ENCODE peak calls at places on chromosomes 12 and 14, in six cellular contexts. M, D, Y, B, L and K are unnamed samples.

GRCh38 chr14:45083622-45083978 is 316 bp upstream of the PRPF39 start:
- DNase-seq in M (no peak), L (no peak), B (no peak), D (no peak), Y (no peak), K (no peak)

GRCh38 chr12:122834229-122834920 is 882 bp upstream of the HIP1R start:
- DNase-seq in M (no peak), L (no peak), B (peak), D (peak), Y (peak), K (peak)

GRCh38 chr12:52362118-52362726 is 5.1 kb downstream of the KRT85 start:
- DNase-seq in D (no peak), Y (no peak), L (no peak), M (no peak), B (no peak), K (peak)

GRCh38 chr12:84397846-84398245 is 514.8 kb downstream of the SLC6A15 start:
- DNase-seq in B (no peak), D (no peak), Y (no peak), M (no peak), L (no peak), K (no peak)

GRCh38 chr12:78963439-78964222 is 99.1 kb downstream of the SYT1 start:
- DNase-seq in M (no peak), L (peak), Y (no peak), D (no peak), B (peak), K (no peak)

GRCh38 chr12:128961308-128961923 is 108.1 kb downstream of the GLT1D1 start:
- DNase-seq in B (no peak), Y (no peak), L (no peak), M (no peak), D (no peak), K (no peak)

GRCh38 chr14:76599556-76599955 is 161.7 kb upstream of the VASH1 start:
- DNase-seq in D (no peak), M (no peak), Y (no peak), L (no peak), B (no peak), K (no peak)

GRCh38 chr14:103867523-103867953 is 20.2 kb upstream of the PPP1R13B start:
- DNase-seq in Y (no peak), D (no peak), M (peak), L (no peak), B (no peak), K (no peak)

GRCh38 chr12:130966443-130967030 is 12.8 kb downstream of the ADGRD1 start:
- DNase-seq in Y (no peak), D (no peak), L (no peak), M (no peak), B (no peak), K (peak)

GRCh38 chr12:13465641-13466040 is 269.1 kb downstream of the EMP1 start:
- DNase-seq in L (no peak), Y (no peak), B (no peak), D (no peak), M (no peak), K (no peak)

GRCh38 chr12:27244680-27245005 is 557 bp downstream of the STK38L start:
- DNase-seq in L (peak), Y (no peak), D (no peak), B (peak), M (no peak), K (no peak)

DNA sequence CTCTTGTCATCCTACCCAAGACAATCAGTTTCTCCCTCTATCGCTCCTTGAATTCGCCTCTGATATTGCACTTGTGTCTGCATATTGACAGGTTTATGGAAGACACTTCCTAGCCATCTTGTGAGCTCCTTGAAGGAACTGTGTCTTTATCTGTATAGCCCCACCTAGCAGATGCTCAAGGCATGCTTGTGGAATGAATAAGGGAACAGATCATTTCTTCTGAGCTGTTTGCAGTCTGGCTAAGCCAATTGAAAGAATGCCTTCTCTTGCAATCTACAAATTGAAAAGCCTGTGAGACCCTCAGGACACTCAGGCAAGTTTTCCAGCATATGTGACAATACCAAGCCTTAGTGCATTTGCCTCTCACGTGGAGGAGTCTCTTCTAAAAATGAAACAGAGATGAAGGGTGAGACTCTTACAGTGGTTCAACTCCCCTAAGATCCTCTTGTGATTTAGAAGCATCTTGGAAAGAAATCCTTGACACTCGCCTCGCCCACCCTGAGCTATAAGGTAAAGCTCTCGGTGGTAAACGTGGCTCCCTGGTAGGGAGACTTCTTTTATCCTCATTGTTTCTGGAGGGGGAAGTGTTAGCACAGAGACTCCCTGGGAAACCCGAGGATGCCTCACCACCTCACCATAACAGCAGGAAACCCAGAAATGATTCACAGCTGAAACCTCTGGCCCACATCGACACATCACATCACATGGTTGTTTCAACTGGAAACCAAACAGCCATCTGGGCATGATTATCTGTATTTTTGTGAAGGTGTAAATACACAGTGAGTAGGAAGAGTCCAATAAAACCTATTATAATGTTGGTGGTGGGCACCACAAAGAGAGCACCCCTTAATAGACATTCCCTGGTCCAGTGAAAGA is 112.3 kb upstream of the BCL2L14 start:
- DNase-seq in Y (no peak), L (no peak), D (no peak), M (no peak), B (peak), K (no peak)
- TF ChIP-seq CTCF in Y (no peak), L (no peak), D (no peak), M (no peak), B (peak), K (no peak)

GRCh38 chr14:72706485-72706884 is 187.4 kb downstream of the DPF3 start:
- DNase-seq in Y (no peak), D (no peak), B (no peak), M (no peak), L (no peak), K (no peak)
- TF ChIP-seq CTCF in Y (no peak), D (no peak), B (no peak), M (no peak), L (no peak), K (no peak)

GRCh38 chr12:25675808-25676207 is 122.7 kb upstream of the LMNTD1 start:
- DNase-seq in M (no peak), D (no peak), L (no peak), B (peak), Y (no peak), K (no peak)

GRCh38 chr12:25681580-25681979 is 128.5 kb upstream of the LMNTD1 start:
- DNase-seq in D (no peak), Y (no peak), L (no peak), M (no peak), B (no peak), K (no peak)

GRCh38 chr12:25682421-25682820 is 129.3 kb upstream of the LMNTD1 start:
- DNase-seq in L (no peak), M (no peak), D (no peak), Y (no peak), B (no peak), K (no peak)

DNA sequence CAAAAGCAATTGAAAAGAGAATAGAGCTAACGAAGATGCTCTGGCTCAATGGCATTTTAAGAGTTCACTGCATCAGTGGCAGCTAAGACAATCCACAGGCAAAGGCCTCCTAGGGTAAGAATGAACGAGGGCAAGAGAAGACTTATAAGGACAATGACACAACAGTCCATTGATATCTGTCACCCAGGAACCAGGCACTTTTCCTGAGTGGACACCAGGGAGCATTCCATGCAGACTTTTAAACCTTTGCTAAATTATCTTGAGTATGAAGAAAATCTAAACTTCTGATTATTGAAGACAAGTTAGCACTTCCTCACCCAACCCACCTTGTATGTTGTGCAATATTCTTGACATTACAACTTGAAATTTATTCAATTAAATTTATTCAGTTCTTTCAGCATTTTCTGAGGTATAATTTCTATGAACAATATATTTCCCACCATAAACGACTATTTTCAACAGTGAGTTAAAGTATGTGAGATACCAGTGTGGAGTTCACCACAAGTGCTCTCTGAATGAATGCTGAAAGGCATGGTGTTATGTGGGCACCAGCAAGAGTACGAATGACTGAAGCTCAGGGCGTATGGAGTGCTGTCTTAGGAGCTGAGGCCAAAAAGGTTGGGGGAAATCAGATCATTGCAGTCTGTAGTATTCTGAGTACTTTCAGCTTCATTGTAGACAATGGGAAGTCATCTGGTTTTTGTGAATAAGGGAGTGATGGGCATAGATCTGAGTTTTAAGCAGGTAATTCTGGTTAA is 124.3 kb upstream of the LMNTD1 start:
- DNase-seq in Y (no peak), L (no peak), M (no peak), D (no peak), B (no peak), K (no peak)
- TF ChIP-seq CTCF in Y (no peak), L (peak), M (no peak), D (no peak), B (no peak), K (no peak)

DNA sequence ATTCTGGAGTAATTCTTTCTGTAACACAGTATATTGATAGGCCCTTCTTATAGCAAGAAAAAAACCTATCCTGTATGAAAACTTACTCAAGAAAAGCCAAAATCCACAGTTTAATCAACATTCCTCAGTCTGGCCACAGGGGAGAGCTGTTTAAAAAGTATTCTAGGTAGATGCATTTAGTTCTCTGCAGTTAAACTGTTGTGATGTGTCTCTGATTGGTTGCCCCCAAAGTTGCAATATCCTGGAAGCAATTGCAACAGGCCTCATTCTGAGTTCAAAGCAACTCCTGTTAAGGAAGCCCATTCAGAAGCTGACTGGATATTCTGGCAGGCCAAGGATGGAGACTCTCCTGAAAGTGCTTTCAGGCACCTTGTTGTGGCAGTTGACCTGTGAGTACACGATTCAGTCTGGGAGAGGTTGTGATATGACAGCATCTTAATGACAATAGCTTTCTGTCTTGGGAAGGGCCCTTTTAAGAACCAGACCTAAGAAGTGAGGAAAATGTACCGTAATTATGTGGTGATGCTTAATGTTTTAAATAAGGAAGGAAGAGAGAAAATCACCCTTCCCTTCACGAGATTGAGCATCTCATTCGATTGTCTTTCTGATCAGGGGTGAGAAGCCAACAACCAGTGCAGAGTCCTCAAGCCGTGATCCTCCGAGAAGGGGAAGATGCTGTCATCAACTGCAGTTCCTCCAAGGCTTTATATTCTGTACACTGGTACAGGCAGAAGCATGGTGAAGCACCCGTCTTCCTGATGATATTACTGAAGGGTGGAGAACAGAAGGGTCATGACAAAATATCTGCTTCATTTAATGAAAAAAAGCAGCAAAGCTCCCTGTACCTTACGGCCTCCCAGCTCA is 420.7 kb downstream of the DAD1 start:
- DNase-seq in Y (no peak), M (no peak), D (peak), L (no peak), B (peak), K (no peak)
- TF ChIP-seq CTCF in Y (no peak), M (no peak), D (no peak), L (no peak), B (peak), K (no peak)

GRCh38 chr14:92460541-92460915 is 53.1 kb upstream of the RIN3 start:
- DNase-seq in Y (no peak), B (no peak), D (no peak), M (no peak), L (no peak), K (no peak)

GRCh38 chr14:92460916-92461579 is 52.5 kb upstream of the RIN3 start:
- DNase-seq in M (peak), B (peak), D (peak), Y (no peak), L (no peak), K (no peak)

GRCh38 chr14:92458959-92459478 is 54.6 kb upstream of the RIN3 start:
- DNase-seq in L (no peak), Y (no peak), D (no peak), M (no peak), B (no peak), K (no peak)

GRCh38 chr14:92458136-92458958 is 55.2 kb upstream of the RIN3 start:
- DNase-seq in M (no peak), L (no peak), Y (no peak), D (no peak), B (no peak), K (no peak)

DNA sequence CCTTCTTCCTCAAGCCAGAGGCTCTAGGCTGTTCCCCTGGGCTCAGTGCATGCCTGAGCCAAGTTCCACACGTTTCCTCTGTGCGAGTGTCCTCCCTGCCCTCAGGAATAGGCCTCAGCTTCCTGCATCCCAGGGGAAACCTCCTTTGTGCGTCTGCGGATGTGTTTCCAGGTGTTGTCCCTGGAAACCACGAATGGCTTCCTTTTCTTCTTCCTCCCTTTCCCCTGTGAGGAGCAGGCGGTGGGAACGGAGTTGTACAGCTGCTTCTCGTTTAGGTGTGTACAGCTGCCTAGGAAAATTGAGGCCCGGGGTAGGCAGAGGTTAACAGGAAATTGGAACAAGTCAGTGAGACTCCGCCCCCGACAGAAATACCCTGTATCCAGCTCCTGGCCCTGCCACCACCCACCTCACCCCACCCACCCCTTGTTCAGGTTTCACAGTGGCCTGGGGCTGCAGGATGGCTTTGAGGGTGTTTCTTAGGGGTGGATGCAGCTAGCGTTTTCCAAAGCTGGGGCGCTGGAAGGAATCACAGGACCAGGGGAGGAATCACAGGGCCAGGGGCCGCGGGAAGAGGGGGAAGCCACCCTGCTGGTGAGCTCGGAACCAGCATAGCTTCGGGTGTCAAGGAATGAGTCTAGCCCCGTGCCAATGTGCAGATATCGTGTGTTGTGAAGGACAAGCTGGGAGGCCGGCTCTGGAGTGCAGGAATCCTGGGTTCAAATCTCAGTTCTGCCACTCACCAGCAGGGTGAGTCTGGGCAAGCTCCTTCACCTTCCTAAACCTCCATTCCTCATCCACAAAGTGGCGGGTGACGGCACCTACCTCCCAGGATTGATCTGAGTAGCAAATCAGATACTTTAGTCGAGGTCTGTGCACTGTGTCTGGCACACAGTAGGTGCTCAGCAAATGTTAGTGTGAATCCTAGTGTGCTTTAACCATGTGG is 53.8 kb upstream of the RIN3 start:
- DNase-seq in B (no peak), Y (no peak), M (peak), D (no peak), L (no peak), K (no peak)
- TF ChIP-seq CTCF in B (peak), Y (no peak), M (peak), D (no peak), L (no peak), K (peak)

GRCh38 chr14:34496007-34496678 is 34.1 kb upstream of the SPTSSA start:
- DNase-seq in L (no peak), B (no peak), Y (peak), M (no peak), D (no peak), K (no peak)

GRCh38 chr14:34501004-34501580 is 38.4 kb downstream of the EAPP start:
- DNase-seq in D (no peak), Y (no peak), L (no peak), M (no peak), B (peak), K (no peak)

GRCh38 chr14:34498684-34499412 is 36.8 kb upstream of the SPTSSA start:
- DNase-seq in M (no peak), L (no peak), B (peak), D (peak), Y (no peak), K (no peak)

GRCh38 chr14:34501997-34502396 is 37.5 kb downstream of the EAPP start:
- DNase-seq in L (no peak), B (peak), Y (no peak), M (no peak), D (no peak), K (no peak)

DNA sequence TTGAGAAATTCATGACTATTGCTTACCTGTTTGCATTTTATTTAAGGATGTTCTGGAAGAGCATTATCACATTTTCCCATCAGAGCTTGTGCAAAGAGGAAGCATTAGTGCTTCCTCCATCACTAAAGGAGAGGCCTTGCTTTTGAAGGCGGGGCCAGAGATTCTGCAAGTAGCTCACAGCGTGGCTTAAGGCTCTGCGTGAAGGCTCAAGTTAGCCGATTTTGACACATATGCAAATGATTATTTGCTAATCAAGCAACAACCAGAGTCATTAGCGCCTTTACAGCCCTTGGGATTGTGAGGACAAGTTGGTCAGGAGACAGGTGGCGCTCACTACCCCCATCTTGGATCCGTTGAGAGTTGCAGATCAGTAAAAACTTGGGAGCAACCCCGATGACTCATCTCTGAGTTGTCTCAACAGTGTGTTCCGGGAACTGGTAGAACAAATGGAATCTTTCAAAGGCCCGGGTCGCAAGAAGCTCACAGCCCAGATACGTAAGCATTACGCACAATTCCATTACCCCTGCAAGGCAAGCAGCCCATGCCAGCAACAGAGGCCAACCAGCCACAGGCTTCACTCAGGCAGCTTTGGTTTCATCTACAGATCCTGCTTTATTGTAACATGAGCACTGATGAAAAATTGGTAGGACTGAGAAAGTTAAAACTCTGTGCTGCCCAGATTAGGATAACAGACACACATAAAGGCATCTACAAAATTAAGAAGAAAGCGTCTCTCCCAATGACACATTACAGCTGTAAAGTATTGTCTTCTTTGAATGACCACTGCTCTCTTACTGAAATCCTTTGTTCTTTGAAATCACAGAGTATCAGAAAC is 34.9 kb upstream of the SPTSSA start:
- DNase-seq in D (peak), B (peak), M (no peak), Y (peak), L (peak), K (peak)
- TF ChIP-seq CTCF in D (no peak), B (peak), M (no peak), Y (peak), L (no peak), K (no peak)